ENCODE peak calls at places on chromosomes 3 and 15, in ten cellular contexts. K is HFF-Myc; Y is AG08396; Z is ACHN; J is GM20000; U is SJSA1; N is NCI-H1092 treated with DMSO at 0.1 percent for 48 hours; E is mucosa of gallbladder; X is CD4-positive, CD25-positive, alpha-beta regulatory T cell; F is GM03348. H is an unnamed sample.

GRCh38 chr3:101646726-101647125 is 30.2 kb downstream of the ZBTB11 start:
- DNase-seq in K (peak), Y (no peak), Z (no peak), J (no peak), U (no peak), N (no peak), E (no peak), X (no peak), F (no peak), H (no peak)

GRCh38 chr15:95174880-95175279 is 943.5 kb downstream of the MCTP2 start:
- DNase-seq in K (no peak), Y (no peak), Z (no peak), J (no peak), U (no peak), N (no peak), E (no peak), X (no peak), F (peak), H (no peak)

GRCh38 chr3:143239026-143239425 is 119.5 kb downstream of the CHST2 start:
- DNase-seq in K (no peak), Y (no peak), Z (no peak), J (no peak), U (no peak), N (no peak), E (no peak), X (no peak), F (peak), H (no peak)

GRCh38 chr15:85788796-85789495 is 5.8 kb downstream of the KLHL25 start:
- DNase-seq in K (no peak), Y (no peak), Z (no peak), J (no peak), U (no peak), N (no peak), E (peak), X (no peak), F (no peak), H (peak)

GRCh38 chr3:181757694-181758306 is 46.1 kb downstream of the SOX2 start:
- DNase-seq in K (no peak), Y (no peak), Z (no peak), J (no peak), U (no peak), N (peak), E (no peak), X (no peak), F (no peak), H (no peak)

GRCh38 chr3:8793242-8793641 is 23.8 kb upstream of the OXTR start:
- DNase-seq in K (no peak), Y (peak), Z (peak), J (no peak), U (peak), N (no peak), E (no peak), X (no peak), F (peak), H (peak)

GRCh38 chr15:41258706-41259471 is 27.8 kb downstream of the CHP1 start:
- DNase-seq in K (no peak), Y (peak), Z (no peak), J (peak), U (no peak), N (no peak), E (peak), X (no peak), F (no peak), H (no peak)

GRCh38 chr15:63701365-63701764 is 104.2 kb downstream of the FBXL22 start:
- DNase-seq in K (no peak), Y (no peak), Z (no peak), J (no peak), U (no peak), N (peak), E (no peak), X (no peak), F (no peak), H (peak)

GRCh38 chr15:101126618-101127502 is 125.0 kb downstream of the CHSY1 start:
- DNase-seq in K (no peak), Y (no peak), Z (no peak), J (no peak), U (no peak), N (no peak), E (no peak), X (no peak), F (peak), H (peak)

GRCh38 chr15:101314301-101314700 is 19.3 kb upstream of the SNRPA1 start:
- DNase-seq in K (no peak), Y (no peak), Z (no peak), J (no peak), U (no peak), N (no peak), E (no peak), X (no peak), F (no peak), H (no peak)

H was measured in cerebellar cortex.